ENCODE peak calls at places on chromosomes 2 and 18, in six cellular contexts. One of them, this sample, is unnamed.

GRCh38 chr2:216967889-216968288 is 108.0 kb upstream of the TNP1 start:
- DNase-seq in CD8-positive, alpha-beta T cell: no peak
- DNase-seq in adrenal gland: no peak
- DNase-seq in fibroblast of mammary gland: no peak
- DNase-seq in ovary: no peak
- DNase-seq in AG04450: no peak
- DNase-seq in this sample: no peak

GRCh38 chr2:36618381-36618780 is 20.4 kb upstream of the FEZ2 start:
- DNase-seq in fibroblast of mammary gland: peak; percentile 82
- DNase-seq in AG04450: peak; percentile 30
- DNase-seq in ovary: no peak
- DNase-seq in adrenal gland: no peak
- DNase-seq in CD8-positive, alpha-beta T cell: no peak
- DNase-seq in this sample: peak; percentile 86

GRCh38 chr2:160970052-160970846 is 190.0 kb upstream of the TANK start:
- DNase-seq in ovary: peak; percentile 27
- DNase-seq in fibroblast of mammary gland: peak; percentile 83
- DNase-seq in adrenal gland: peak; percentile 62
- DNase-seq in CD8-positive, alpha-beta T cell: no peak
- DNase-seq in AG04450: peak; percentile 59
- DNase-seq in this sample: peak; percentile 67

GRCh38 chr2:234595829-234596228 is 98.9 kb upstream of the ARL4C start:
- DNase-seq in ovary: no peak
- DNase-seq in AG04450: peak; percentile 86
- DNase-seq in adrenal gland: no peak
- DNase-seq in fibroblast of mammary gland: no peak
- DNase-seq in CD8-positive, alpha-beta T cell: no peak
- DNase-seq in this sample: no peak

GRCh38 chr2:5365871-5366461 is 326.2 kb upstream of the SOX11 start:
- DNase-seq in CD8-positive, alpha-beta T cell: no peak
- DNase-seq in adrenal gland: peak; percentile 80
- DNase-seq in fibroblast of mammary gland: no peak
- DNase-seq in ovary: peak; percentile 24
- DNase-seq in AG04450: no peak
- DNase-seq in this sample: peak; percentile 58

GRCh38 chr2:69559696-69560482 is 83.7 kb downstream of the AAK1 start:
- DNase-seq in ovary: no peak
- DNase-seq in AG04450: no peak
- DNase-seq in CD8-positive, alpha-beta T cell: no peak
- DNase-seq in fibroblast of mammary gland: peak; percentile 75
- DNase-seq in adrenal gland: peak; percentile 64
- DNase-seq in this sample: peak; percentile 71

GRCh38 chr2:84435331-84436081 is 23.6 kb downstream of the SUCLG1 start:
- DNase-seq in CD8-positive, alpha-beta T cell: no peak
- DNase-seq in ovary: no peak
- DNase-seq in adrenal gland: no peak
- DNase-seq in AG04450: peak; percentile 52
- DNase-seq in fibroblast of mammary gland: peak; percentile 48
- DNase-seq in this sample: no peak

GRCh38 chr2:219572237-219573001 is at the start of gene INHA:
- DNase-seq in adrenal gland: peak; percentile 50
- DNase-seq in AG04450: no peak
- DNase-seq in fibroblast of mammary gland: no peak
- DNase-seq in CD8-positive, alpha-beta T cell: no peak
- DNase-seq in ovary: no peak
- DNase-seq in this sample: no peak

GRCh38 chr2:48694143-48694542 is 61.4 kb downstream of the LHCGR start:
- DNase-seq in adrenal gland: no peak
- DNase-seq in AG04450: no peak
- DNase-seq in CD8-positive, alpha-beta T cell: no peak
- DNase-seq in ovary: no peak
- DNase-seq in fibroblast of mammary gland: no peak
- DNase-seq in this sample: peak; percentile 44

GRCh38 chr2:173829727-173830126 is 135.4 kb downstream of the SP3 start:
- DNase-seq in CD8-positive, alpha-beta T cell: no peak
- DNase-seq in ovary: no peak
- DNase-seq in AG04450: no peak
- DNase-seq in fibroblast of mammary gland: no peak
- DNase-seq in adrenal gland: no peak
- DNase-seq in this sample: no peak

GRCh38 chr18:62935994-62936393 is 220.7 kb downstream of the PHLPP1 start:
- DNase-seq in adrenal gland: no peak
- DNase-seq in AG04450: no peak
- DNase-seq in CD8-positive, alpha-beta T cell: no peak
- DNase-seq in ovary: no peak
- DNase-seq in fibroblast of mammary gland: no peak
- DNase-seq in this sample: no peak

GRCh38 chr2:1854747-1855146 is 110.4 kb upstream of the PXDN start:
- DNase-seq in fibroblast of mammary gland: peak; percentile 28
- DNase-seq in AG04450: no peak
- DNase-seq in CD8-positive, alpha-beta T cell: no peak
- DNase-seq in adrenal gland: peak; percentile 77
- DNase-seq in ovary: no peak
- DNase-seq in this sample: no peak

GRCh38 chr2:189819297-189819704 is 35.1 kb downstream of the PMS1 start:
- DNase-seq in AG04450: no peak
- DNase-seq in adrenal gland: no peak
- DNase-seq in CD8-positive, alpha-beta T cell: no peak
- DNase-seq in fibroblast of mammary gland: peak; percentile 88
- DNase-seq in ovary: no peak
- DNase-seq in this sample: peak; percentile 14

GRCh38 chr2:216522892-216523502 is 24.4 kb downstream of the RPL37A start:
- DNase-seq in adrenal gland: no peak
- DNase-seq in ovary: no peak
- DNase-seq in CD8-positive, alpha-beta T cell: no peak
- DNase-seq in fibroblast of mammary gland: no peak
- DNase-seq in AG04450: no peak
- DNase-seq in this sample: no peak

GRCh38 chr18:44079602-44080001 is 601.1 kb upstream of the SETBP1 start:
- DNase-seq in AG04450: peak; percentile 20
- DNase-seq in CD8-positive, alpha-beta T cell: no peak
- DNase-seq in adrenal gland: no peak
- DNase-seq in ovary: no peak
- DNase-seq in fibroblast of mammary gland: peak; percentile 77
- DNase-seq in this sample: peak; percentile 61

GRCh38 chr2:191304939-191305875 is 60.0 kb downstream of the MYO1B start:
- DNase-seq in ovary: peak; percentile 73
- DNase-seq in adrenal gland: peak; percentile 62
- DNase-seq in CD8-positive, alpha-beta T cell: no peak
- DNase-seq in fibroblast of mammary gland: peak; percentile 94
- DNase-seq in AG04450: peak; percentile 76
- DNase-seq in this sample: peak; percentile 97

GRCh38 chr2:159982842-159983785 is 79.3 kb downstream of the PLA2R1 start:
- DNase-seq in CD8-positive, alpha-beta T cell: no peak
- DNase-seq in adrenal gland: no peak
- DNase-seq in AG04450: no peak
- DNase-seq in ovary: no peak
- DNase-seq in fibroblast of mammary gland: peak; percentile 65
- DNase-seq in this sample: no peak

GRCh38 chr2:231613054-231613654 is 20.5 kb downstream of the TEX44 start:
- DNase-seq in adrenal gland: no peak
- DNase-seq in fibroblast of mammary gland: no peak
- DNase-seq in AG04450: no peak
- DNase-seq in ovary: peak; percentile 38
- DNase-seq in CD8-positive, alpha-beta T cell: no peak
- DNase-seq in this sample: peak; percentile 38

GRCh38 chr2:231612199-231613053 is 19.8 kb downstream of the TEX44 start:
- DNase-seq in adrenal gland: peak; percentile 98
- DNase-seq in CD8-positive, alpha-beta T cell: peak; percentile 82
- DNase-seq in fibroblast of mammary gland: peak; percentile 96
- DNase-seq in AG04450: peak; percentile 84
- DNase-seq in ovary: peak; percentile 91
- DNase-seq in this sample: peak; percentile 96

GRCh38 chr2:231614559-231615057 is 21.9 kb downstream of the TEX44 start:
- DNase-seq in adrenal gland: no peak
- DNase-seq in ovary: peak; percentile 78
- DNase-seq in CD8-positive, alpha-beta T cell: no peak
- DNase-seq in fibroblast of mammary gland: no peak
- DNase-seq in AG04450: no peak
- DNase-seq in this sample: no peak

GRCh38 chr2:231615058-231615671 is 22.5 kb downstream of the TEX44 start:
- DNase-seq in adrenal gland: peak; percentile 67
- DNase-seq in CD8-positive, alpha-beta T cell: no peak
- DNase-seq in AG04450: no peak
- DNase-seq in ovary: no peak
- DNase-seq in fibroblast of mammary gland: no peak
- DNase-seq in this sample: no peak

GRCh38 chr2:231613655-231614558 is 21.2 kb downstream of the TEX44 start:
- DNase-seq in AG04450: peak; percentile 38
- DNase-seq in ovary: peak; percentile 84
- DNase-seq in CD8-positive, alpha-beta T cell: peak; percentile 36
- DNase-seq in adrenal gland: peak; percentile 95
- DNase-seq in fibroblast of mammary gland: peak; percentile 75
- DNase-seq in this sample: peak; percentile 71
- TF ChIP-seq CTCF in AG04450: no peak
- TF ChIP-seq CTCF in ovary: peak; percentile 43
- TF ChIP-seq CTCF in CD8-positive, alpha-beta T cell: no peak
- TF ChIP-seq CTCF in adrenal gland: peak; percentile 38
- TF ChIP-seq CTCF in fibroblast of mammary gland: no peak
- TF ChIP-seq CTCF in this sample: peak; percentile 13

GRCh38 chr2:222289280-222290250 is 9.2 kb downstream of the PAX3 start:
- DNase-seq in adrenal gland: no peak
- DNase-seq in CD8-positive, alpha-beta T cell: no peak
- DNase-seq in AG04450: no peak
- DNase-seq in fibroblast of mammary gland: no peak
- DNase-seq in ovary: no peak
- DNase-seq in this sample: no peak
- H3K4me3 ChIP-seq in adrenal gland: no peak overlapping the region
- H3K4me3 ChIP-seq in CD8-positive, alpha-beta T cell: no peak overlapping the region
- H3K4me3 ChIP-seq in AG04450: no peak overlapping the region
- H3K4me3 ChIP-seq in fibroblast of mammary gland: no peak overlapping the region
- H3K4me3 ChIP-seq in ovary: no peak overlapping the region
- H3K4me3 ChIP-seq in this sample: no peak overlapping the region

DNA sequence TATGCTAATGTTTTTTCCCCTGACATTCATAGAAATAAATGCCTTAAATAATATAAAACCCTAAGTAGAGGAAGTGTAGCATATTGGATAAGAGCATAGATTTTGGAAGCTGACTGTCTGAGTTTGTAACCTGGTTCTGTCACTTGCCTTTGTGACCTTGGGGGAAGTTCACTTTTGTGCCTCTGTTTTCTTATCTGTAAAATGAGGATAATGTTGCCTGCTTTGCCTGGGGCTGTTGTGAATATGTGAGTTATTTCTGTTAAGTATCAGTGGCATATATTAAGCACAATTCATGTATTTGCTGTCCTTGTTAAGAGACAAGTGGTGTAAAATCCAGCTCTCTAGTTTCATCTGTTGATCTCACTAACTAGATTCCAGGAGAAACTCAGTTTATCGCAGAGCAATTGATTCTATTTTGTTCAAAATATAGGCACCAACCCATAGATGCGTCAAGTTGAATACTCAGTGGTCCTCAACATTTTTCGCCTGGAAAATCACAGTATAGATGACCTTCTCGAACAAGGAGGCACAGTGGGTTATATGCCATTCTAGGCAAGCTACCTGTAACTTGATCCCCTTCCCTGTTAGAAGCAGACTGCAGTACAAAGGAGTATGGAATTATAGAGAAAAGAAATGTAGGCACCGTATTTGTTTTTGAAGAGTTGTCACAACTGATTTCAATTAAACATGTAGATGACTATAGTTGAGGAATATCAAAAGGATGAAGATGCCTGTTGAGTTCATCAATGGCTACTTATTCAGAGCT is 67.0 kb downstream of the SOCS6 start:
- DNase-seq in CD8-positive, alpha-beta T cell: no peak
- DNase-seq in AG04450: no peak
- DNase-seq in fibroblast of mammary gland: no peak
- DNase-seq in adrenal gland: no peak
- DNase-seq in ovary: no peak
- DNase-seq in this sample: no peak
- TF ChIP-seq CTCF in CD8-positive, alpha-beta T cell: no peak
- TF ChIP-seq CTCF in AG04450: no peak
- TF ChIP-seq CTCF in fibroblast of mammary gland: no peak
- TF ChIP-seq CTCF in adrenal gland: no peak
- TF ChIP-seq CTCF in ovary: no peak
- TF ChIP-seq CTCF in this sample: no peak

DNA sequence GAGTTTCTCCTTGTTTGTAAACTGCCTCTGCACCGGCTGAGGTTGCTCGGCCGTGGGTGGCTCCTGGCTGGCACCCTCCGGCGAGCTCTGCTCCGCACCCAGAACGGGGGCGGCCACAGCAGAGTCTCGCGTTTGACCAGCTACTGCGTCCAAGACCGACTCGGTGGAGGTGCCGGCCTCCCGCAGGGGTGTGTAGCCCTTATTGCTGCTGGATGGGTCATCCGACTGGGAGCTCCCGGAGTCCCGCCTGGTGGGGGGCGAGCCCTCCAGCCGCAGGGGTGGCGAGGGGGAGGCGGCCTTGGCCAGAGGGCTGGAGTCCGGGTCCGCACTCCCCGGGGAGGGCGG is 5.1 kb downstream of the TMEM200C start:
- DNase-seq in AG04450: no peak
- DNase-seq in fibroblast of mammary gland: no peak
- DNase-seq in CD8-positive, alpha-beta T cell: no peak
- DNase-seq in adrenal gland: no peak
- DNase-seq in ovary: peak; percentile 28
- DNase-seq in this sample: no peak
- H3K4me3 ChIP-seq in AG04450: no peak overlapping the region
- H3K4me3 ChIP-seq in fibroblast of mammary gland: no peak overlapping the region
- H3K4me3 ChIP-seq in CD8-positive, alpha-beta T cell: no peak overlapping the region
- H3K4me3 ChIP-seq in adrenal gland: no peak overlapping the region
- H3K4me3 ChIP-seq in ovary: peak overlapping the region; percentile 11
- H3K4me3 ChIP-seq in this sample: no peak overlapping the region